ENCODE peak calls at places on chromosomes 16 and 17, in eight cellular contexts. One of them, this sample, is unnamed.

GRCh38 chr17:75753514-75754377 is 11.2 kb downstream of the GALK1 start:
- DNase-seq in WERI-Rb-1: peak
- DNase-seq in RCC 7860: no peak
- DNase-seq in dermis microvascular lymphatic vessel endothelial cell: no peak
- DNase-seq in NCI-H1105 treated with DMSO at 0.1 percent for 48 hours: peak
- DNase-seq in AG09309: no peak
- DNase-seq in WTC11: peak
- DNase-seq in NCI-H1092: peak
- DNase-seq in this sample: no peak

GRCh38 chr16:27676807-27677206 is 126.9 kb downstream of the KATNIP start:
- DNase-seq in dermis microvascular lymphatic vessel endothelial cell: no peak
- DNase-seq in AG09309: no peak
- DNase-seq in WERI-Rb-1: no peak
- DNase-seq in NCI-H1092: no peak
- DNase-seq in WTC11: no peak
- DNase-seq in RCC 7860: peak
- DNase-seq in NCI-H1105 treated with DMSO at 0.1 percent for 48 hours: no peak
- DNase-seq in this sample: no peak

GRCh38 chr16:86931410-86931941 is 353.1 kb downstream of the FOXL1 start:
- DNase-seq in WTC11: no peak
- DNase-seq in WERI-Rb-1: no peak
- DNase-seq in NCI-H1092: no peak
- DNase-seq in AG09309: peak
- DNase-seq in NCI-H1105 treated with DMSO at 0.1 percent for 48 hours: peak
- DNase-seq in dermis microvascular lymphatic vessel endothelial cell: peak
- DNase-seq in RCC 7860: peak
- DNase-seq in this sample: peak

GRCh38 chr16:84789431-84789830 is 30.4 kb upstream of the CRISPLD2 start:
- DNase-seq in AG09309: no peak
- DNase-seq in NCI-H1105 treated with DMSO at 0.1 percent for 48 hours: no peak
- DNase-seq in dermis microvascular lymphatic vessel endothelial cell: no peak
- DNase-seq in WTC11: no peak
- DNase-seq in WERI-Rb-1: no peak
- DNase-seq in RCC 7860: no peak
- DNase-seq in NCI-H1092: no peak
- DNase-seq in this sample: no peak

GRCh38 chr17:17732892-17733670 is 51.8 kb downstream of the RAI1 start:
- DNase-seq in WERI-Rb-1: no peak
- DNase-seq in dermis microvascular lymphatic vessel endothelial cell: no peak
- DNase-seq in WTC11: no peak
- DNase-seq in AG09309: no peak
- DNase-seq in NCI-H1092: no peak
- DNase-seq in NCI-H1105 treated with DMSO at 0.1 percent for 48 hours: no peak
- DNase-seq in RCC 7860: peak
- DNase-seq in this sample: no peak

GRCh38 chr17:43665038-43665386 is 3.3 kb upstream of the MEOX1 start:
- DNase-seq in WTC11: peak
- DNase-seq in RCC 7860: no peak
- DNase-seq in AG09309: no peak
- DNase-seq in WERI-Rb-1: no peak
- DNase-seq in NCI-H1105 treated with DMSO at 0.1 percent for 48 hours: no peak
- DNase-seq in NCI-H1092: no peak
- DNase-seq in dermis microvascular lymphatic vessel endothelial cell: no peak
- DNase-seq in this sample: no peak

GRCh38 chr17:1485311-1485747 is 7.2 kb downstream of the MYO1C start:
- DNase-seq in NCI-H1092: no peak
- DNase-seq in dermis microvascular lymphatic vessel endothelial cell: no peak
- DNase-seq in NCI-H1105 treated with DMSO at 0.1 percent for 48 hours: no peak
- DNase-seq in WTC11: peak
- DNase-seq in WERI-Rb-1: peak
- DNase-seq in RCC 7860: no peak
- DNase-seq in AG09309: no peak
- DNase-seq in this sample: no peak

GRCh38 chr16:13186813-13187212 is 285.4 kb downstream of the SHISA9 start:
- DNase-seq in AG09309: no peak
- DNase-seq in WERI-Rb-1: peak
- DNase-seq in dermis microvascular lymphatic vessel endothelial cell: no peak
- DNase-seq in NCI-H1092: no peak
- DNase-seq in WTC11: peak
- DNase-seq in NCI-H1105 treated with DMSO at 0.1 percent for 48 hours: no peak
- DNase-seq in RCC 7860: no peak
- DNase-seq in this sample: no peak

GRCh38 chr17:79654960-79655382 is 44.1 kb upstream of the RBFOX3 start:
- DNase-seq in dermis microvascular lymphatic vessel endothelial cell: no peak
- DNase-seq in NCI-H1105 treated with DMSO at 0.1 percent for 48 hours: no peak
- DNase-seq in RCC 7860: no peak
- DNase-seq in WTC11: no peak
- DNase-seq in NCI-H1092: no peak
- DNase-seq in AG09309: no peak
- DNase-seq in WERI-Rb-1: peak
- DNase-seq in this sample: no peak

GRCh38 chr16:660459-661183 is 7.3 kb upstream of the RHOT2 start:
- DNase-seq in RCC 7860: peak
- DNase-seq in WERI-Rb-1: peak
- DNase-seq in WTC11: peak
- DNase-seq in dermis microvascular lymphatic vessel endothelial cell: peak
- DNase-seq in AG09309: no peak
- DNase-seq in NCI-H1092: peak
- DNase-seq in NCI-H1105 treated with DMSO at 0.1 percent for 48 hours: no peak
- DNase-seq in this sample: no peak

GRCh38 chr17:71511266-71511995 is 609.4 kb upstream of the SOX9 start:
- DNase-seq in WTC11: no peak
- DNase-seq in AG09309: peak
- DNase-seq in WERI-Rb-1: no peak
- DNase-seq in RCC 7860: no peak
- DNase-seq in NCI-H1092: peak
- DNase-seq in NCI-H1105 treated with DMSO at 0.1 percent for 48 hours: no peak
- DNase-seq in dermis microvascular lymphatic vessel endothelial cell: no peak
- DNase-seq in this sample: no peak

GRCh38 chr16:4376126-4376819 is 4.6 kb downstream of the VASN start:
- DNase-seq in NCI-H1105 treated with DMSO at 0.1 percent for 48 hours: no peak
- DNase-seq in AG09309: no peak
- DNase-seq in NCI-H1092: no peak
- DNase-seq in WERI-Rb-1: no peak
- DNase-seq in WTC11: peak
- DNase-seq in dermis microvascular lymphatic vessel endothelial cell: no peak
- DNase-seq in RCC 7860: no peak
- DNase-seq in this sample: no peak

GRCh38 chr17:57871155-57871554 is 21.3 kb upstream of the MRPS23 start:
- DNase-seq in NCI-H1105 treated with DMSO at 0.1 percent for 48 hours: no peak
- DNase-seq in dermis microvascular lymphatic vessel endothelial cell: no peak
- DNase-seq in WERI-Rb-1: no peak
- DNase-seq in RCC 7860: no peak
- DNase-seq in NCI-H1092: no peak
- DNase-seq in AG09309: no peak
- DNase-seq in WTC11: no peak
- DNase-seq in this sample: no peak

GRCh38 chr16:67594956-67595355 is 32.6 kb downstream of the CTCF start:
- DNase-seq in AG09309: no peak
- DNase-seq in WTC11: no peak
- DNase-seq in dermis microvascular lymphatic vessel endothelial cell: no peak
- DNase-seq in WERI-Rb-1: no peak
- DNase-seq in NCI-H1092: no peak
- DNase-seq in RCC 7860: no peak
- DNase-seq in NCI-H1105 treated with DMSO at 0.1 percent for 48 hours: no peak
- DNase-seq in this sample: no peak